ENCODE peak calls at places on chromosomes 11 and 22, in five cellular contexts. W, A, U, C and O are unnamed samples.

GRCh38 chr22:43988116-43988817 is 33.0 kb downstream of the SAMM50 start:
- DNase-seq in W (no peak), A (no peak), U (no peak), C (no peak), O (no peak)

GRCh38 chr11:128720522-128720985 is 26.7 kb downstream of the FLI1 start:
- DNase-seq in W (no peak), A (no peak), U (no peak), C (no peak), O (no peak)

GRCh38 chr22:21642584-21643448 is 714 bp downstream of the SDF2L1 start:
- DNase-seq in W (peak), A (peak), U (peak), C (no peak), O (peak)

GRCh38 chr11:112555491-112556364 is 295.1 kb upstream of the PLET1 start:
- DNase-seq in W (peak), A (peak), U (peak), C (no peak), O (peak)

GRCh38 chr11:79344765-79345164 is 96.1 kb downstream of the TENM4 start:
- DNase-seq in W (no peak), A (no peak), U (no peak), C (no peak), O (no peak)

GRCh38 chr11:130390071-130390758 is 38.2 kb downstream of the ADAMTS8 start:
- DNase-seq in W (no peak), A (no peak), U (no peak), C (no peak), O (no peak)

GRCh38 chr11:31606893-31607292 is 97.3 kb downstream of the ELP4 start:
- DNase-seq in W (no peak), A (no peak), U (no peak), C (no peak), O (no peak)

GRCh38 chr11:62264004-62264403 is 6.0 kb upstream of the SCGB2A2 start:
- DNase-seq in W (no peak), A (no peak), U (no peak), C (no peak), O (no peak)

GRCh38 chr11:110971110-110971509 is 258.9 kb upstream of the ARHGAP20 start:
- DNase-seq in W (no peak), A (no peak), U (no peak), C (no peak), O (no peak)

GRCh38 chr11:102279641-102280170 is 37.6 kb upstream of the BIRC3 start:
- DNase-seq in W (no peak), A (no peak), U (no peak), C (no peak), O (no peak)

GRCh38 chr11:100681064-100681502 is 6.0 kb upstream of the ARHGAP42 start:
- DNase-seq in W (no peak), A (no peak), U (no peak), C (no peak), O (no peak)

GRCh38 chr11:95977534-95978174 is 53.7 kb upstream of the MTMR2 start:
- DNase-seq in W (no peak), A (no peak), U (no peak), C (no peak), O (no peak)

GRCh38 chr11:107576497-107577086 is 11.1 kb upstream of the ALKBH8 start:
- DNase-seq in W (no peak), A (no peak), U (no peak), C (no peak), O (peak)

GRCh38 chr22:24584871-24585411 is 7.9 kb downstream of the LRRC75B start:
- DNase-seq in W (no peak), A (no peak), U (no peak), C (peak), O (no peak)

GRCh38 chr11:832529-833113 is at the start of gene CD151:
- DNase-seq in W (no peak), A (no peak), U (no peak), C (no peak), O (no peak)

GRCh38 chr11:79708319-79708928 is 267.6 kb upstream of the TENM4 start:
- DNase-seq in W (no peak), A (no peak), U (no peak), C (no peak), O (no peak)

GRCh38 chr11:110409174-110409573 is 20.6 kb upstream of the FDX1 start:
- DNase-seq in W (no peak), A (no peak), U (no peak), C (no peak), O (no peak)

GRCh38 chr11:94145431-94145830 is 16.8 kb downstream of the PANX1 start:
- DNase-seq in W (no peak), A (no peak), U (no peak), C (no peak), O (no peak)

GRCh38 chr11:132972565-132972964 is 559.7 kb downstream of the OPCML start:
- DNase-seq in W (no peak), A (no peak), U (no peak), C (no peak), O (no peak)